ENCODE peak calls at places on chromosomes 6 and 20, in six cellular contexts. N, L, E, M, R and P are unnamed samples.

GRCh38 chr6:56348578-56348977 is 101.2 kb upstream of the COL21A1 start:
- DNase-seq in N (no peak), L (no peak), E (no peak), M (no peak), R (peak), P (no peak)

GRCh38 chr6:43005844-43006243 is 7.9 kb downstream of the MEA1 start:
- DNase-seq in N (no peak), L (peak), E (no peak), M (no peak), R (peak), P (no peak)

GRCh38 chr6:144581807-144582537 is 296.8 kb downstream of the UTRN start:
- DNase-seq in N (no peak), L (no peak), E (no peak), M (peak), R (peak), P (peak)

GRCh38 chr6:4809999-4810918 is 34.1 kb downstream of the CDYL start:
- DNase-seq in N (no peak), L (no peak), E (no peak), M (no peak), R (peak), P (no peak)

GRCh38 chr20:64216036-64216435 is 39.5 kb upstream of the PCMTD2 start:
- DNase-seq in N (no peak), L (no peak), E (no peak), M (no peak), R (no peak), P (no peak)

GRCh38 chr6:132812255-132812732 is 2.1 kb upstream of the RPS12 start:
- DNase-seq in N (no peak), L (no peak), E (no peak), M (no peak), R (peak), P (no peak)

GRCh38 chr6:13787146-13787545 is 27.2 kb downstream of the MCUR1 start:
- DNase-seq in N (no peak), L (no peak), E (no peak), M (no peak), R (no peak), P (no peak)

GRCh38 chr6:135268740-135269139 is 87.6 kb downstream of the MYB start:
- DNase-seq in N (no peak), L (no peak), E (no peak), M (no peak), R (no peak), P (no peak)

GRCh38 chr20:61900376-61901293 is 165.0 kb downstream of the TAF4 start:
- DNase-seq in N (no peak), L (peak), E (peak), M (no peak), R (no peak), P (no peak)

GRCh38 chr20:53828673-53829085 is 235.0 kb upstream of the ZNF217 start:
- DNase-seq in N (no peak), L (no peak), E (no peak), M (peak), R (peak), P (peak)

GRCh38 chr6:53290547-53291510 is 57.9 kb downstream of the ELOVL5 start:
- DNase-seq in N (no peak), L (no peak), E (no peak), M (no peak), R (no peak), P (no peak)
- TF ChIP-seq CTCF in N (no peak), L (no peak), E (no peak), M (peak), R (no peak), P (no peak)

GRCh38 chr6:166839569-166839968 is 116.8 kb downstream of the RNASET2 start:
- DNase-seq in N (no peak), L (no peak), E (no peak), M (no peak), R (no peak), P (no peak)
- TF ChIP-seq CTCF in N (no peak), L (no peak), E (no peak), M (no peak), R (no peak), P (no peak)

GRCh38 chr6:138307816-138308727 is 69.6 kb upstream of the SMIM28 start:
- DNase-seq in N (no peak), L (no peak), E (no peak), M (no peak), R (peak), P (no peak)
- TF ChIP-seq CTCF in N (no peak), L (no peak), E (no peak), M (no peak), R (peak), P (no peak)

GRCh38 chr6:49607391-49607982 is 29.2 kb downstream of the RHAG start:
- DNase-seq in N (no peak), L (no peak), E (no peak), M (no peak), R (peak), P (no peak)

GRCh38 chr6:49606696-49607390 is 29.8 kb downstream of the RHAG start:
- DNase-seq in N (no peak), L (no peak), E (no peak), M (peak), R (peak), P (peak)
- TF ChIP-seq CTCF in N (no peak), L (peak), E (peak), M (peak), R (peak), P (peak)

GRCh38 chr6:70369332-70369950 is 43.9 kb upstream of the FAM135A start:
- DNase-seq in N (peak), L (no peak), E (peak), M (peak), R (peak), P (peak)
- TF ChIP-seq CTCF in N (no peak), L (peak), E (peak), M (peak), R (peak), P (peak)

DNA sequence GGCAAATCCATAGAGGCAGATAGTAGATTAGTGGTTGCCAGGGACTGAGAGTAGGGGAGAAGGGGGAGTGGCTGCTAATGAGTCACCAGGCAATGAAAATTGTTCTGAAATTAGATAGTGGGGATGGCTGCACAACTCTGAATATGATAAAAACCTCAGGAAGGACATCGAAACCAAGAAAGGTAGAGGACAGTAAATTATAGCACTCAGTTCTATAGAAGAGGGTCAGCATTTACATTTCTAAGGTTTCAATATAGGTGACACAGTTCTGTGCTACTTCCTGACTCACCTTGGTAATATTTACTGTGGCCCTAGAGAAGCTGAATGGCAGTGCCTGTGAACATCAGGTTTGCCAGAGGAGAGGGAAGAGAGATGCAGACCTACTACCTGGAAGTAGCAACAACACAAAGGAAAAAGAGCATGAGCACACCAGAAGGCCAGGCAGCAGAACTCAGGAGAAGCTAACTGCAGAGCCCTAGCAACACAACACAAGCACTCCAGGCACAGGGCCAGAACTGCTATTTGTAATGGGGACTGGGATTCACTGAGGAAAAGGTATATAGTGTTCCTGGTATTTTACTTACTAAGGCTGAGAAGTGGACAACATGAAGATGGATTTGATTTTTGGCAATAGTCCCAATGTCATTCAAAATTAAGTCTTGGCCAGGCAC is 75.9 kb downstream of the PLCG1 start:
- DNase-seq in N (no peak), L (no peak), E (no peak), M (no peak), R (peak), P (no peak)
- TF ChIP-seq CTCF in N (no peak), L (no peak), E (no peak), M (no peak), R (no peak), P (no peak)

GRCh38 chr6:61711849-61712248 is 574.2 kb downstream of the KHDRBS2 start:
- DNase-seq in N (no peak), L (no peak), E (no peak), M (no peak), R (no peak), P (no peak)
- TF ChIP-seq CTCF in N (no peak), L (no peak), E (no peak), M (no peak), R (no peak), P (no peak)

GRCh38 chr6:38570750-38571149 is 69.0 kb downstream of the BTBD9 start:
- DNase-seq in N (no peak), L (no peak), E (no peak), M (no peak), R (peak), P (no peak)
- TF ChIP-seq CTCF in N (no peak), L (peak), E (no peak), M (peak), R (peak), P (no peak)

GRCh38 chr6:118580585-118581419 is 32.7 kb downstream of the PLN start:
- DNase-seq in N (peak), L (no peak), E (no peak), M (peak), R (peak), P (peak)
- TF ChIP-seq CTCF in N (no peak), L (peak), E (peak), M (peak), R (peak), P (no peak)

DNA sequence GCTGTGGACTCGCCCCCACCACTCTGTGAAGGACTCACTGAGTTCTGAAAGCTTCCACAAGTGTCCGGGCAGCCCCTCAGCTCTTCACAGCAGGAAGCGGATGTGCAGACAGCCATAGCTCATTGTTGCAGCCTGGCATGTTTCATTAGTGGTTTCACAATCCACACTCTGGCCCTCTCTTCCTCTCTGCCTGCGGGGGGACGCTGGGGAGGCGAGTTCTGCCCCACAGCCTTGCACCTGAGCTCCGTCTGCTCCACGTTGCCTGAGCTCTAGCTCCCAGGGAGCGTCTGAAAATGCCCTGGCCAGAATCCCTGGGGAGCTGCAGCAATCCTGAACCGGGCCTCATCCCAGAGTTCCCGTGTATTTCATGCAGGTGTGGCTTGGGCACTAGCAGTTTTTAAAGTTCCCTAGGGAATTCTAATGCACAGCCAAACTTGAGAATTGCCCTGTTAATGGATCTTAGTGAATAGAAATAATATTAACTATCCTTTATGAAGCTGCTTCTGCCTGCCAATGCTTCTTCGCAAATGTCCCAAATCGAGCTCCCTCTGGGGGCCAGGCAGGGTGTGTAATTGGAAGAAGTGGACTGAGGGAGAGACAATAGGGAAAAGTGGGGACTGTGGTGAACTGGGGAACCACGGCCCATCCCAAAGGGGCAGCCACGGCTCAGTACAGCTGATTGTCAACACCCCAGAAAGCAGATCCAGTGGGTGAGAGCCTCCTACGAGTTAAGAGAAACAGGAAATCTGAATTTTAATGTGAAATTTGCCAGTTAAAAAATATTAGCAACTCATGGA is 51.5 kb downstream of the CTCFL start:
- DNase-seq in N (no peak), L (peak), E (peak), M (no peak), R (peak), P (no peak)
- TF ChIP-seq CTCF in N (no peak), L (no peak), E (no peak), M (peak), R (peak), P (no peak)